ENCODE peak calls at places on chromosomes 13 and 19, in five cellular contexts. C is HFFc6, X is fibroblast of pulmonary artery, E is esophagus squamous epithelium, Z is glutamatergic neuron. H is an unnamed sample.

GRCh38 chr19:55855160-55855559 is 18.8 kb downstream of the NLRP4 start:
- DNase-seq in C (no peak), E (no peak), Z (no peak), X (no peak), H (no peak)

GRCh38 chr19:17255150-17255621 is 9.4 kb downstream of the USHBP1 start:
- DNase-seq in E (no peak), Z (no peak), X (no peak), C (no peak), H (no peak)

GRCh38 chr19:7611541-7612279 is 16.0 kb downstream of the CAMSAP3 start:
- DNase-seq in E (no peak), X (no peak), C (no peak), Z (no peak), H (peak)

GRCh38 chr19:19782783-19783182 is 38.8 kb downstream of the ZNF506 start:
- DNase-seq in C (no peak), X (no peak), E (no peak), Z (no peak), H (no peak)

GRCh38 chr19:19186742-19187141 is 5.2 kb downstream of the BORCS8 start:
- DNase-seq in E (no peak), X (no peak), C (no peak), Z (no peak), H (no peak)

GRCh38 chr13:97445504-97446187 is 11.7 kb downstream of the RAP2A start:
- DNase-seq in X (no peak), C (no peak), Z (no peak), E (no peak), H (no peak)

GRCh38 chr13:30002577-30002976 is 152.2 kb upstream of the UBL3 start:
- DNase-seq in Z (no peak), E (no peak), X (peak), C (peak), H (no peak)

GRCh38 chr13:43300817-43301216 is 277.4 kb downstream of the DNAJC15 start:
- DNase-seq in C (no peak), X (peak), Z (no peak), E (no peak), H (no peak)

GRCh38 chr19:50490991-50491472 is 14.4 kb upstream of the GARIN5A start:
- DNase-seq in Z (no peak), E (no peak), X (no peak), C (no peak), H (no peak)

GRCh38 chr13:105518086-105518485 is 1017.4 kb downstream of the EFNB2 start:
- DNase-seq in X (peak), Z (no peak), E (no peak), C (peak), H (no peak)

GRCh38 chr19:35349614-35350521 is 2.2 kb downstream of the FFAR1 start:
- DNase-seq in Z (no peak), X (no peak), E (no peak), C (no peak), H (no peak)

GRCh38 chr19:17049711-17050280 is 23.2 kb upstream of the CPAMD8 start:
- DNase-seq in Z (no peak), X (peak), E (no peak), C (peak), H (no peak)

GRCh38 chr13:26784704-26785639 is 24.4 kb upstream of the GPR12 start:
- DNase-seq in C (no peak), Z (no peak), X (no peak), E (no peak), H (no peak)

GRCh38 chr13:108769213-108770070 is 140.0 kb downstream of the MYO16 start:
- DNase-seq in Z (no peak), E (no peak), C (no peak), X (peak), H (peak)

GRCh38 chr13:75876371-75877050 is 240.4 kb downstream of the LMO7 start:
- DNase-seq in C (peak), Z (peak), E (no peak), X (peak), H (peak)

GRCh38 chr13:113064534-113065405 is 40.8 kb upstream of the F7 start:
- DNase-seq in E (no peak), X (peak), C (peak), Z (no peak), H (peak)

GRCh38 chr19:49415810-49416200 is 7.4 kb downstream of the PTH2 start:
- DNase-seq in X (no peak), Z (no peak), E (no peak), C (no peak), H (no peak)

GRCh38 chr19:8001651-8001994 is 3.8 kb downstream of the ELAVL1 start:
- DNase-seq in E (no peak), X (peak), C (no peak), Z (no peak), H (no peak)

GRCh38 chr19:7442423-7442822 is 46.4 kb downstream of the PEX11G start:
- DNase-seq in E (no peak), Z (no peak), X (peak), C (no peak), H (no peak)

GRCh38 chr19:37077615-37077928 is 661 bp upstream of the ZNF420 start:
- DNase-seq in C (peak), X (no peak), Z (no peak), E (no peak), H (no peak)

GRCh38 chr13:37473035-37473434 is 125.5 kb downstream of the POSTN start:
- DNase-seq in E (no peak), C (no peak), Z (no peak), X (no peak), H (peak)
- TF ChIP-seq CTCF in E (no peak), C (peak), Z (peak), X (no peak), H (no peak)

GRCh38 chr13:100573121-100573520 is 15.5 kb downstream of the GGACT start:
- DNase-seq in Z (peak), E (peak), C (peak), X (peak), H (peak)
- TF ChIP-seq CTCF in Z (peak), E (peak), C (peak), X (peak), H (peak)

GRCh38 chr19:41339936-41340335 is 13.8 kb downstream of the TGFB1 start:
- DNase-seq in E (no peak), C (peak), X (peak), Z (no peak), H (no peak)

GRCh38 chr19:41344162-41344561 is 9.6 kb downstream of the TGFB1 start:
- DNase-seq in C (no peak), X (no peak), E (no peak), Z (no peak), H (no peak)

GRCh38 chr19:41341669-41342490 is 11.8 kb downstream of the TGFB1 start:
- DNase-seq in X (no peak), E (no peak), Z (no peak), C (no peak), H (peak)
- TF ChIP-seq CTCF in X (no peak), E (no peak), Z (no peak), C (no peak), H (no peak)

GRCh38 chr13:46667687-46668281 is 114.8 kb downstream of the LRCH1 start:
- DNase-seq in E (no peak), Z (no peak), C (no peak), X (peak), H (no peak)

GRCh38 chr13:46665243-46665629 is 112.3 kb downstream of the LRCH1 start:
- DNase-seq in X (no peak), E (no peak), C (no peak), Z (no peak), H (no peak)

GRCh38 chr13:46665630-46666482 is 112.9 kb downstream of the LRCH1 start:
- DNase-seq in E (no peak), X (no peak), C (no peak), Z (no peak), H (no peak)

GRCh38 chr13:46668302-46668720 is 115.3 kb downstream of the LRCH1 start:
- DNase-seq in X (peak), Z (no peak), C (peak), E (no peak), H (no peak)

GRCh38 chr13:46666727-46667456 is 113.9 kb downstream of the LRCH1 start:
- DNase-seq in C (no peak), E (no peak), Z (peak), X (no peak), H (no peak)
- TF ChIP-seq CTCF in C (no peak), E (no peak), Z (no peak), X (no peak), H (no peak)

GRCh38 chr19:14333101-14333871 is 48.0 kb upstream of the ADGRE5 start:
- DNase-seq in Z (peak), X (peak), E (no peak), C (no peak), H (no peak)
- TF ChIP-seq CTCF in Z (no peak), X (no peak), E (no peak), C (no peak), H (no peak)

GRCh38 chr13:99528547-99528946 is 27.3 kb downstream of the TM9SF2 start:
- DNase-seq in E (no peak), Z (no peak), X (no peak), C (no peak), H (no peak)
- TF ChIP-seq CTCF in E (no peak), Z (no peak), X (peak), C (peak), H (no peak)